ENCODE peak calls at places on chromosomes 3 and 15, in ten cellular contexts. One of them, this sample, is unnamed.

GRCh38 chr3:66353530-66353929 is 132.7 kb downstream of the SLC25A26 start:
- DNase-seq in Caco-2: peak
- DNase-seq in H1: no peak
- DNase-seq in Calu3: no peak
- DNase-seq in psoas muscle: no peak
- DNase-seq in fibroblast of villous mesenchyme: peak
- DNase-seq in cardiac fibroblast: peak
- DNase-seq in AG09309: peak
- DNase-seq in progenitor cell of endocrine pancreas: no peak
- DNase-seq in mucosa of descending colon: no peak
- DNase-seq in this sample: no peak

GRCh38 chr3:123294296-123294938 is 92.7 kb downstream of the SEC22A start:
- DNase-seq in Calu3: no peak
- DNase-seq in psoas muscle: no peak
- DNase-seq in Caco-2: no peak
- DNase-seq in AG09309: no peak
- DNase-seq in fibroblast of villous mesenchyme: no peak
- DNase-seq in cardiac fibroblast: no peak
- DNase-seq in mucosa of descending colon: no peak
- DNase-seq in progenitor cell of endocrine pancreas: no peak
- DNase-seq in H1: no peak
- DNase-seq in this sample: no peak

GRCh38 chr3:139151530-139151929 is 106.8 kb upstream of the PRR23C start:
- DNase-seq in Caco-2: no peak
- DNase-seq in Calu3: no peak
- DNase-seq in cardiac fibroblast: no peak
- DNase-seq in AG09309: no peak
- DNase-seq in psoas muscle: no peak
- DNase-seq in progenitor cell of endocrine pancreas: no peak
- DNase-seq in mucosa of descending colon: no peak
- DNase-seq in fibroblast of villous mesenchyme: no peak
- DNase-seq in H1: no peak
- DNase-seq in this sample: no peak

GRCh38 chr15:39188930-39189329 is 391.9 kb upstream of the THBS1 start:
- DNase-seq in Calu3: no peak
- DNase-seq in H1: no peak
- DNase-seq in mucosa of descending colon: no peak
- DNase-seq in AG09309: peak
- DNase-seq in progenitor cell of endocrine pancreas: no peak
- DNase-seq in cardiac fibroblast: peak
- DNase-seq in fibroblast of villous mesenchyme: peak
- DNase-seq in psoas muscle: no peak
- DNase-seq in Caco-2: no peak
- DNase-seq in this sample: no peak

GRCh38 chr3:151615464-151615863 is 118.3 kb upstream of the AADACL2 start:
- DNase-seq in progenitor cell of endocrine pancreas: no peak
- DNase-seq in mucosa of descending colon: no peak
- DNase-seq in psoas muscle: no peak
- DNase-seq in cardiac fibroblast: no peak
- DNase-seq in Caco-2: no peak
- DNase-seq in Calu3: no peak
- DNase-seq in AG09309: no peak
- DNase-seq in H1: no peak
- DNase-seq in fibroblast of villous mesenchyme: peak
- DNase-seq in this sample: no peak

GRCh38 chr15:88912500-88912921 is 668 bp downstream of the MFGE8 start:
- DNase-seq in cardiac fibroblast: peak
- DNase-seq in H1: no peak
- DNase-seq in Caco-2: no peak
- DNase-seq in Calu3: no peak
- DNase-seq in mucosa of descending colon: no peak
- DNase-seq in fibroblast of villous mesenchyme: peak
- DNase-seq in AG09309: no peak
- DNase-seq in progenitor cell of endocrine pancreas: no peak
- DNase-seq in psoas muscle: peak
- DNase-seq in this sample: no peak

GRCh38 chr15:62798536-62798935 is 244.0 kb upstream of the TPM1 start:
- DNase-seq in Caco-2: no peak
- DNase-seq in AG09309: no peak
- DNase-seq in progenitor cell of endocrine pancreas: no peak
- DNase-seq in mucosa of descending colon: no peak
- DNase-seq in cardiac fibroblast: no peak
- DNase-seq in fibroblast of villous mesenchyme: no peak
- DNase-seq in H1: no peak
- DNase-seq in psoas muscle: no peak
- DNase-seq in Calu3: no peak
- DNase-seq in this sample: no peak

GRCh38 chr15:100372695-100373036 is 30.9 kb upstream of the ADAMTS17 start:
- DNase-seq in Caco-2: no peak
- DNase-seq in AG09309: no peak
- DNase-seq in psoas muscle: peak
- DNase-seq in mucosa of descending colon: no peak
- DNase-seq in fibroblast of villous mesenchyme: no peak
- DNase-seq in H1: no peak
- DNase-seq in cardiac fibroblast: no peak
- DNase-seq in progenitor cell of endocrine pancreas: no peak
- DNase-seq in Calu3: no peak
- DNase-seq in this sample: no peak

GRCh38 chr3:69738291-69738690 is 973 bp upstream of the MITF start:
- DNase-seq in Caco-2: no peak
- DNase-seq in psoas muscle: no peak
- DNase-seq in fibroblast of villous mesenchyme: peak
- DNase-seq in Calu3: no peak
- DNase-seq in progenitor cell of endocrine pancreas: no peak
- DNase-seq in mucosa of descending colon: no peak
- DNase-seq in H1: no peak
- DNase-seq in cardiac fibroblast: peak
- DNase-seq in AG09309: no peak
- DNase-seq in this sample: no peak

GRCh38 chr15:80619677-80620076 is 75.4 kb upstream of the ABHD17C start:
- DNase-seq in psoas muscle: no peak
- DNase-seq in AG09309: no peak
- DNase-seq in H1: peak
- DNase-seq in mucosa of descending colon: no peak
- DNase-seq in Caco-2: peak
- DNase-seq in fibroblast of villous mesenchyme: peak
- DNase-seq in progenitor cell of endocrine pancreas: no peak
- DNase-seq in Calu3: no peak
- DNase-seq in cardiac fibroblast: peak
- DNase-seq in this sample: no peak
- TF ChIP-seq CTCF in psoas muscle: peak
- TF ChIP-seq CTCF in AG09309: peak
- TF ChIP-seq CTCF in H1: no peak
- TF ChIP-seq CTCF in mucosa of descending colon: no peak
- TF ChIP-seq CTCF in Caco-2: no peak
- TF ChIP-seq CTCF in fibroblast of villous mesenchyme: peak
- TF ChIP-seq CTCF in progenitor cell of endocrine pancreas: peak
- TF ChIP-seq CTCF in Calu3: no peak
- TF ChIP-seq CTCF in cardiac fibroblast: no peak
- TF ChIP-seq CTCF in this sample: no peak

DNA sequence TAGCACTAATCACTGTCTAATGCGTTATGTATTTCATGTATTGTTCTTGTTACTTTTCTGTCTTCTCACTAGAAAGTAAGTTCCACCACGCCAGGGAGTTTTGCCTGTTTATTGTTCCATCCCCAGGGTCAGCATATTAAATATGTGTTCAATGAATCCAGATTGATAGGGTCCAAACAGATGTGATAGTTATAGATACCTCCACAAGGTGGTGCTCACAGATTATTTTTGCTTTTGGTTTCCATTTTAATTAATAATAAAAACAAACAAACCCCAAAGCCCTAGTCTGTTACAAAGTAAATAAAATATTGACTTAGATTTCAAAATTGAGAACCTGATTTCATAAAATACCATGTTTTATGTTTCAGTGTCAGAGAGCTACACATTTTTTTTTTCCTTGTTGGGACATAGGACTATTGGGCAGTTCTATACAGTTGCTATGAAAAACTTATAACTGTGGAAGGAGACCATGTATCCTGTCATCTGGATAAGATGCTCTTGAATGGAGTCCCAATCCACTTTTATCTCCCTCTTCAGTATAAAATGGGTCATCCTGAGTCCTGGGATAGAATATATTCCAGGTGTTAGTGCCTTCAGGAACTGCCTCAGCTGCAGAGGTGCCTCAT is 12.4 kb downstream of the OTOL1 start:
- DNase-seq in psoas muscle: no peak
- DNase-seq in Caco-2: no peak
- DNase-seq in H1: no peak
- DNase-seq in fibroblast of villous mesenchyme: peak
- DNase-seq in mucosa of descending colon: no peak
- DNase-seq in progenitor cell of endocrine pancreas: no peak
- DNase-seq in AG09309: no peak
- DNase-seq in Calu3: peak
- DNase-seq in cardiac fibroblast: peak
- DNase-seq in this sample: no peak
- TF ChIP-seq CTCF in psoas muscle: no peak
- TF ChIP-seq CTCF in Caco-2: no peak
- TF ChIP-seq CTCF in H1: no peak
- TF ChIP-seq CTCF in fibroblast of villous mesenchyme: peak
- TF ChIP-seq CTCF in mucosa of descending colon: no peak
- TF ChIP-seq CTCF in progenitor cell of endocrine pancreas: peak
- TF ChIP-seq CTCF in AG09309: peak
- TF ChIP-seq CTCF in Calu3: peak
- TF ChIP-seq CTCF in cardiac fibroblast: no peak
- TF ChIP-seq CTCF in this sample: peak

DNA sequence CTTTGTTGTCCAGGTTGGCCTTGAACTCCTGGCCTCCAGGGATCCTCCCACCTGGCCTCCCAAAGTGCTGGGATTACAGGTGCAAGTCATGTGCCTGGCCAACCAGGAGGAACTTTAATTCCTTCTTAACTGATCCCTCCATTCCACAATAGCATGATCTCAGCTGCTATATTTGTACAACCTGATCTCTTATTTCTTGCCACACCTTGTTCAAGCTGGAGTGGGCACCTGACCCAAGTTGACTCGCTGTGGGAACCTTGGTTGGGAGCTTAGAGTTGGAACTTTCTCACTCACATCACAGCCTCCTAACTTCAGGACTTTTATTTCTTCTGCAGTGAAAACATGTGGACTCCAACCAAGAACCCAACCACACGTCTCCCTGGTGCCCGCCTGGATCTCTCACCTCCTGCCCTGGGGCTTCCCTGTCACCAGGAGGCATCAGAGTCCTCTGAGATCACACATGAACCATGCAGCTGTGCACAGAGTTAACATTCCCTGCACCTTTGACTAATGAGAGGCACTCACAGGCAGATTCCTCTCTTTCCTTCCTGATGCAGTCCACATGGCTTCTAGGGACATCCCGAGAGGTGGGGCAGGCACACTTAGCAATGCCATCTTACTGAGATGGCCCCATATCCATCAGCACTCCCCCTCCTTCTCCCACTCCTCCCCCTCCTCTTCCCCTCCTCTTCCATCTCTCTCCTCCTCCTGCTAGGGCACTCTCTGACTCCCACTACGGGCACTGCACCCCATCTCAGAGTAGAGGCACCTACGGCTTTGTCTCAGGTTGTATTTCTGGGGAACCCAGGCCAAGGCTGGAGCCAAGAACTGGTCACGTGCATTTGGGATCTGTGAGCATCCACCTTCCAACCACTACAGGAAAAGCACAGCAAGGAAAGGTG is 9.7 kb upstream of the CYFIP1 start:
- DNase-seq in Caco-2: no peak
- DNase-seq in cardiac fibroblast: no peak
- DNase-seq in fibroblast of villous mesenchyme: no peak
- DNase-seq in progenitor cell of endocrine pancreas: no peak
- DNase-seq in Calu3: no peak
- DNase-seq in psoas muscle: no peak
- DNase-seq in mucosa of descending colon: no peak
- DNase-seq in AG09309: no peak
- DNase-seq in H1: no peak
- DNase-seq in this sample: no peak
- TF ChIP-seq CTCF in Caco-2: no peak
- TF ChIP-seq CTCF in cardiac fibroblast: no peak
- TF ChIP-seq CTCF in fibroblast of villous mesenchyme: no peak
- TF ChIP-seq CTCF in progenitor cell of endocrine pancreas: no peak
- TF ChIP-seq CTCF in Calu3: no peak
- TF ChIP-seq CTCF in psoas muscle: no peak
- TF ChIP-seq CTCF in mucosa of descending colon: no peak
- TF ChIP-seq CTCF in AG09309: no peak
- TF ChIP-seq CTCF in H1: no peak
- TF ChIP-seq CTCF in this sample: no peak

GRCh38 chr3:187430576-187430975 is 62.4 kb downstream of the RTP4 start:
- DNase-seq in psoas muscle: no peak
- DNase-seq in Calu3: no peak
- DNase-seq in AG09309: no peak
- DNase-seq in fibroblast of villous mesenchyme: no peak
- DNase-seq in H1: no peak
- DNase-seq in mucosa of descending colon: no peak
- DNase-seq in Caco-2: no peak
- DNase-seq in progenitor cell of endocrine pancreas: no peak
- DNase-seq in cardiac fibroblast: no peak
- DNase-seq in this sample: no peak
- TF ChIP-seq CTCF in psoas muscle: no peak
- TF ChIP-seq CTCF in Calu3: no peak
- TF ChIP-seq CTCF in AG09309: peak
- TF ChIP-seq CTCF in fibroblast of villous mesenchyme: peak
- TF ChIP-seq CTCF in H1: peak
- TF ChIP-seq CTCF in mucosa of descending colon: no peak
- TF ChIP-seq CTCF in Caco-2: no peak
- TF ChIP-seq CTCF in progenitor cell of endocrine pancreas: no peak
- TF ChIP-seq CTCF in cardiac fibroblast: no peak
- TF ChIP-seq CTCF in this sample: no peak

DNA sequence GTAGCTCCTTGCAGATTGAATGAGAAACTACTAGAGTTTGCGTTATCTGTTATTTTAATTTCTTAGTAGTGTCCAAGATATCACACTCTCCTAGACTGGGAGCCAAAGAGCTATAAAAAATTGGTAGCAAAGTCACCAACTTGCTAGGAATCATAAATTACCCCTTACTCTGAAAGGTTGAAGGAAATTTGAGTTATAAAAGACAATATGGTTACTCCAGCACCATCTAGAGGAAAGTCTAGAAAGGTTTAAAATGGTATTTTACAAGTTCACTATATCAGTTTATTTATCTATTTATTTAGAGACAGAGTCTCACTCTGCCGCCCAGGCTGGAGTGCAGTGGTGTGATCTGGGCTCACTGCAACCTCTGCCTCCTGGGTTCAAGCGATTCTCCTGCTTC is 121.6 kb downstream of the RBPMS2 start:
- DNase-seq in H1: no peak
- DNase-seq in progenitor cell of endocrine pancreas: no peak
- DNase-seq in Caco-2: no peak
- DNase-seq in mucosa of descending colon: no peak
- DNase-seq in fibroblast of villous mesenchyme: no peak
- DNase-seq in AG09309: no peak
- DNase-seq in cardiac fibroblast: peak
- DNase-seq in Calu3: no peak
- DNase-seq in psoas muscle: no peak
- DNase-seq in this sample: no peak
- TF ChIP-seq CTCF in H1: no peak
- TF ChIP-seq CTCF in progenitor cell of endocrine pancreas: peak
- TF ChIP-seq CTCF in Caco-2: peak
- TF ChIP-seq CTCF in mucosa of descending colon: no peak
- TF ChIP-seq CTCF in fibroblast of villous mesenchyme: peak
- TF ChIP-seq CTCF in AG09309: peak
- TF ChIP-seq CTCF in cardiac fibroblast: peak
- TF ChIP-seq CTCF in Calu3: no peak
- TF ChIP-seq CTCF in psoas muscle: peak
- TF ChIP-seq CTCF in this sample: peak

DNA sequence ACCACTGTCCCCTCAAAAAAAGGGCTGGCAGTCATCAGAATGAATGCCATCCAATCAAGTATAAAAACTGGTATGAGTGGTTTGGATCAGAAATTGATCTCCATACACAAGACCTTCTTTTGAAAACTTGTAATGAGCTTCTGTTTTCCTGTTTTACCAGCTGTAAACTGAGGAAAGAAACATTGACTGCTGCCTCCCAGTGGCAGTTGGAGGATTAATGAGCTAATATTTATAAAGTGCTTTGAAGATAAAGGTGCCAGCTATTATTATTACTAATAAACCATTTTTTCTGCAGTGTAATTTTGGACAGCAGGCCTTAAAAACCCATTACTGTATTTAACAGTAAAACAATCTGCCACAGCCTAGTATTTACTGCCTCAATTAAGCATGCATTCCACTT is 11.4 kb downstream of the CHL1 start:
- DNase-seq in psoas muscle: no peak
- DNase-seq in Calu3: no peak
- DNase-seq in Caco-2: no peak
- DNase-seq in cardiac fibroblast: no peak
- DNase-seq in fibroblast of villous mesenchyme: no peak
- DNase-seq in progenitor cell of endocrine pancreas: no peak
- DNase-seq in H1: no peak
- DNase-seq in mucosa of descending colon: no peak
- DNase-seq in AG09309: no peak
- DNase-seq in this sample: no peak
- TF ChIP-seq CTCF in psoas muscle: no peak
- TF ChIP-seq CTCF in Calu3: no peak
- TF ChIP-seq CTCF in Caco-2: no peak
- TF ChIP-seq CTCF in cardiac fibroblast: no peak
- TF ChIP-seq CTCF in fibroblast of villous mesenchyme: no peak
- TF ChIP-seq CTCF in progenitor cell of endocrine pancreas: no peak
- TF ChIP-seq CTCF in H1: no peak
- TF ChIP-seq CTCF in mucosa of descending colon: no peak
- TF ChIP-seq CTCF in AG09309: no peak
- TF ChIP-seq CTCF in this sample: peak